ENCODE peak calls at places on chromosomes 11 and 22, in six cellular contexts. One of them, this sample, is unnamed.

GRCh38 chr11:13229136-13229535 is 48.5 kb upstream of the BMAL1 start:
- DNase-seq in activated CD4-positive, alpha-beta T cell treated with anti-CD3 and anti-CD28 coated beads, Interleukin-2, amount 50 U/mL, for 1 hour: no peak
- DNase-seq in cardiac fibroblast: no peak
- DNase-seq in adipocyte: no peak
- DNase-seq in Peyer's patch: no peak
- DNase-seq in effector CD4-positive, alpha-beta T cell: no peak
- DNase-seq in this sample: no peak

GRCh38 chr11:1619449-1619848 is 2.5 kb downstream of the KRTAP5-4 start:
- DNase-seq in effector CD4-positive, alpha-beta T cell: no peak
- DNase-seq in adipocyte: no peak
- DNase-seq in Peyer's patch: peak
- DNase-seq in activated CD4-positive, alpha-beta T cell treated with anti-CD3 and anti-CD28 coated beads, Interleukin-2, amount 50 U/mL, for 1 hour: no peak
- DNase-seq in cardiac fibroblast: no peak
- DNase-seq in this sample: no peak

GRCh38 chr22:36763576-36763975 is 12.3 kb downstream of the IFT27 start:
- DNase-seq in activated CD4-positive, alpha-beta T cell treated with anti-CD3 and anti-CD28 coated beads, Interleukin-2, amount 50 U/mL, for 1 hour: no peak
- DNase-seq in effector CD4-positive, alpha-beta T cell: no peak
- DNase-seq in Peyer's patch: peak
- DNase-seq in cardiac fibroblast: no peak
- DNase-seq in adipocyte: no peak
- DNase-seq in this sample: no peak

GRCh38 chr11:57466680-57467079 is 6.4 kb downstream of the RTN4RL2 start:
- DNase-seq in adipocyte: no peak
- DNase-seq in activated CD4-positive, alpha-beta T cell treated with anti-CD3 and anti-CD28 coated beads, Interleukin-2, amount 50 U/mL, for 1 hour: no peak
- DNase-seq in Peyer's patch: no peak
- DNase-seq in cardiac fibroblast: no peak
- DNase-seq in effector CD4-positive, alpha-beta T cell: no peak
- DNase-seq in this sample: no peak

GRCh38 chr11:45651841-45652745 is 13.3 kb downstream of the CHST1 start:
- DNase-seq in Peyer's patch: no peak
- DNase-seq in cardiac fibroblast: no peak
- DNase-seq in activated CD4-positive, alpha-beta T cell treated with anti-CD3 and anti-CD28 coated beads, Interleukin-2, amount 50 U/mL, for 1 hour: no peak
- DNase-seq in effector CD4-positive, alpha-beta T cell: no peak
- DNase-seq in adipocyte: no peak
- DNase-seq in this sample: no peak

GRCh38 chr11:9280655-9281301 is 15.6 kb upstream of the DENND5A start:
- DNase-seq in activated CD4-positive, alpha-beta T cell treated with anti-CD3 and anti-CD28 coated beads, Interleukin-2, amount 50 U/mL, for 1 hour: peak
- DNase-seq in Peyer's patch: no peak
- DNase-seq in adipocyte: peak
- DNase-seq in effector CD4-positive, alpha-beta T cell: no peak
- DNase-seq in cardiac fibroblast: peak
- DNase-seq in this sample: no peak

GRCh38 chr11:60500276-60500935 is 7.8 kb downstream of the MS4A12 start:
- DNase-seq in activated CD4-positive, alpha-beta T cell treated with anti-CD3 and anti-CD28 coated beads, Interleukin-2, amount 50 U/mL, for 1 hour: no peak
- DNase-seq in effector CD4-positive, alpha-beta T cell: no peak
- DNase-seq in cardiac fibroblast: no peak
- DNase-seq in Peyer's patch: no peak
- DNase-seq in adipocyte: no peak
- DNase-seq in this sample: no peak

GRCh38 chr11:112795142-112795815 is 165.9 kb upstream of the NCAM1 start:
- DNase-seq in activated CD4-positive, alpha-beta T cell treated with anti-CD3 and anti-CD28 coated beads, Interleukin-2, amount 50 U/mL, for 1 hour: no peak
- DNase-seq in cardiac fibroblast: peak
- DNase-seq in Peyer's patch: no peak
- DNase-seq in adipocyte: no peak
- DNase-seq in effector CD4-positive, alpha-beta T cell: no peak
- DNase-seq in this sample: no peak

GRCh38 chr11:125423247-125423849 is 72.7 kb downstream of the FEZ1 start:
- DNase-seq in Peyer's patch: no peak
- DNase-seq in activated CD4-positive, alpha-beta T cell treated with anti-CD3 and anti-CD28 coated beads, Interleukin-2, amount 50 U/mL, for 1 hour: no peak
- DNase-seq in cardiac fibroblast: no peak
- DNase-seq in effector CD4-positive, alpha-beta T cell: no peak
- DNase-seq in adipocyte: no peak
- DNase-seq in this sample: no peak

GRCh38 chr11:45147017-45147728 is 734 bp downstream of the PRDM11 start:
- DNase-seq in effector CD4-positive, alpha-beta T cell: peak
- DNase-seq in activated CD4-positive, alpha-beta T cell treated with anti-CD3 and anti-CD28 coated beads, Interleukin-2, amount 50 U/mL, for 1 hour: peak
- DNase-seq in Peyer's patch: peak
- DNase-seq in cardiac fibroblast: peak
- DNase-seq in adipocyte: peak
- DNase-seq in this sample: peak

GRCh38 chr11:112285918-112286317 is 25.3 kb upstream of the PLET1 start:
- DNase-seq in effector CD4-positive, alpha-beta T cell: no peak
- DNase-seq in Peyer's patch: no peak
- DNase-seq in cardiac fibroblast: peak
- DNase-seq in activated CD4-positive, alpha-beta T cell treated with anti-CD3 and anti-CD28 coated beads, Interleukin-2, amount 50 U/mL, for 1 hour: no peak
- DNase-seq in adipocyte: peak
- DNase-seq in this sample: no peak

GRCh38 chr11:64387916-64388315 is 29.0 kb downstream of the RPS6KA4 start:
- DNase-seq in activated CD4-positive, alpha-beta T cell treated with anti-CD3 and anti-CD28 coated beads, Interleukin-2, amount 50 U/mL, for 1 hour: no peak
- DNase-seq in adipocyte: no peak
- DNase-seq in Peyer's patch: no peak
- DNase-seq in cardiac fibroblast: no peak
- DNase-seq in effector CD4-positive, alpha-beta T cell: no peak
- DNase-seq in this sample: no peak

GRCh38 chr11:119338946-119339580 is 1.6 kb downstream of the C1QTNF5 start:
- DNase-seq in activated CD4-positive, alpha-beta T cell treated with anti-CD3 and anti-CD28 coated beads, Interleukin-2, amount 50 U/mL, for 1 hour: no peak
- DNase-seq in Peyer's patch: peak
- DNase-seq in adipocyte: peak
- DNase-seq in effector CD4-positive, alpha-beta T cell: no peak
- DNase-seq in cardiac fibroblast: no peak
- DNase-seq in this sample: no peak

GRCh38 chr11:86891020-86891419 is 64.2 kb downstream of the FZD4 start:
- DNase-seq in cardiac fibroblast: no peak
- DNase-seq in effector CD4-positive, alpha-beta T cell: no peak
- DNase-seq in Peyer's patch: no peak
- DNase-seq in activated CD4-positive, alpha-beta T cell treated with anti-CD3 and anti-CD28 coated beads, Interleukin-2, amount 50 U/mL, for 1 hour: no peak
- DNase-seq in adipocyte: no peak
- DNase-seq in this sample: no peak

GRCh38 chr11:47904048-47904447 is 55.9 kb upstream of the NUP160 start:
- DNase-seq in effector CD4-positive, alpha-beta T cell: no peak
- DNase-seq in activated CD4-positive, alpha-beta T cell treated with anti-CD3 and anti-CD28 coated beads, Interleukin-2, amount 50 U/mL, for 1 hour: no peak
- DNase-seq in adipocyte: no peak
- DNase-seq in cardiac fibroblast: no peak
- DNase-seq in Peyer's patch: no peak
- DNase-seq in this sample: no peak

GRCh38 chr11:1233351-1234053 is 10.6 kb downstream of the MUC5B start:
- DNase-seq in adipocyte: no peak
- DNase-seq in Peyer's patch: peak
- DNase-seq in cardiac fibroblast: no peak
- DNase-seq in activated CD4-positive, alpha-beta T cell treated with anti-CD3 and anti-CD28 coated beads, Interleukin-2, amount 50 U/mL, for 1 hour: no peak
- DNase-seq in effector CD4-positive, alpha-beta T cell: no peak
- DNase-seq in this sample: no peak

GRCh38 chr11:14636119-14636518 is 7.5 kb upstream of the PDE3B start:
- DNase-seq in activated CD4-positive, alpha-beta T cell treated with anti-CD3 and anti-CD28 coated beads, Interleukin-2, amount 50 U/mL, for 1 hour: no peak
- DNase-seq in Peyer's patch: no peak
- DNase-seq in cardiac fibroblast: no peak
- DNase-seq in adipocyte: no peak
- DNase-seq in effector CD4-positive, alpha-beta T cell: no peak
- DNase-seq in this sample: no peak

GRCh38 chr11:64694821-64695365 is 28.1 kb downstream of the NRXN2 start:
- DNase-seq in adipocyte: no peak
- DNase-seq in Peyer's patch: no peak
- DNase-seq in cardiac fibroblast: no peak
- DNase-seq in activated CD4-positive, alpha-beta T cell treated with anti-CD3 and anti-CD28 coated beads, Interleukin-2, amount 50 U/mL, for 1 hour: no peak
- DNase-seq in effector CD4-positive, alpha-beta T cell: no peak
- DNase-seq in this sample: no peak

GRCh38 chr11:73950869-73951710 is at the start of gene DNAJB13:
- DNase-seq in activated CD4-positive, alpha-beta T cell treated with anti-CD3 and anti-CD28 coated beads, Interleukin-2, amount 50 U/mL, for 1 hour: peak
- DNase-seq in effector CD4-positive, alpha-beta T cell: no peak
- DNase-seq in Peyer's patch: no peak
- DNase-seq in cardiac fibroblast: peak
- DNase-seq in adipocyte: peak
- DNase-seq in this sample: no peak

GRCh38 chr11:725624-726202 is 19.7 kb downstream of the EPS8L2 start:
- DNase-seq in Peyer's patch: peak
- DNase-seq in effector CD4-positive, alpha-beta T cell: no peak
- DNase-seq in activated CD4-positive, alpha-beta T cell treated with anti-CD3 and anti-CD28 coated beads, Interleukin-2, amount 50 U/mL, for 1 hour: no peak
- DNase-seq in cardiac fibroblast: no peak
- DNase-seq in adipocyte: no peak
- DNase-seq in this sample: no peak

GRCh38 chr22:35708453-35708852 is 9.2 kb upstream of the APOL5 start:
- DNase-seq in Peyer's patch: no peak
- DNase-seq in activated CD4-positive, alpha-beta T cell treated with anti-CD3 and anti-CD28 coated beads, Interleukin-2, amount 50 U/mL, for 1 hour: no peak
- DNase-seq in effector CD4-positive, alpha-beta T cell: no peak
- DNase-seq in adipocyte: no peak
- DNase-seq in cardiac fibroblast: peak
- DNase-seq in this sample: no peak

GRCh38 chr11:110908401-110909106 is 196.3 kb upstream of the ARHGAP20 start:
- DNase-seq in cardiac fibroblast: peak
- DNase-seq in adipocyte: peak
- DNase-seq in effector CD4-positive, alpha-beta T cell: no peak
- DNase-seq in activated CD4-positive, alpha-beta T cell treated with anti-CD3 and anti-CD28 coated beads, Interleukin-2, amount 50 U/mL, for 1 hour: no peak
- DNase-seq in Peyer's patch: no peak
- DNase-seq in this sample: no peak

GRCh38 chr11:44964526-44965209 is 14.0 kb upstream of the TP53I11 start:
- DNase-seq in effector CD4-positive, alpha-beta T cell: no peak
- DNase-seq in activated CD4-positive, alpha-beta T cell treated with anti-CD3 and anti-CD28 coated beads, Interleukin-2, amount 50 U/mL, for 1 hour: no peak
- DNase-seq in adipocyte: peak
- DNase-seq in cardiac fibroblast: no peak
- DNase-seq in Peyer's patch: no peak
- DNase-seq in this sample: no peak

GRCh38 chr11:128105950-128106349 is 481.4 kb downstream of the ETS1 start:
- DNase-seq in cardiac fibroblast: no peak
- DNase-seq in Peyer's patch: no peak
- DNase-seq in effector CD4-positive, alpha-beta T cell: no peak
- DNase-seq in activated CD4-positive, alpha-beta T cell treated with anti-CD3 and anti-CD28 coated beads, Interleukin-2, amount 50 U/mL, for 1 hour: no peak
- DNase-seq in adipocyte: no peak
- DNase-seq in this sample: no peak

GRCh38 chr22:48486163-48486957 is 1341.3 kb downstream of the BRD1 start:
- DNase-seq in adipocyte: no peak
- DNase-seq in effector CD4-positive, alpha-beta T cell: no peak
- DNase-seq in cardiac fibroblast: no peak
- DNase-seq in activated CD4-positive, alpha-beta T cell treated with anti-CD3 and anti-CD28 coated beads, Interleukin-2, amount 50 U/mL, for 1 hour: no peak
- DNase-seq in Peyer's patch: peak
- DNase-seq in this sample: no peak

GRCh38 chr11:61609970-61610347 is 29.1 kb upstream of the SYT7 start:
- DNase-seq in cardiac fibroblast: no peak
- DNase-seq in Peyer's patch: no peak
- DNase-seq in activated CD4-positive, alpha-beta T cell treated with anti-CD3 and anti-CD28 coated beads, Interleukin-2, amount 50 U/mL, for 1 hour: no peak
- DNase-seq in adipocyte: no peak
- DNase-seq in effector CD4-positive, alpha-beta T cell: no peak
- DNase-seq in this sample: no peak

GRCh38 chr11:15629690-15630321 is 515.1 kb downstream of the INSC start:
- DNase-seq in cardiac fibroblast: no peak
- DNase-seq in Peyer's patch: no peak
- DNase-seq in activated CD4-positive, alpha-beta T cell treated with anti-CD3 and anti-CD28 coated beads, Interleukin-2, amount 50 U/mL, for 1 hour: no peak
- DNase-seq in effector CD4-positive, alpha-beta T cell: no peak
- DNase-seq in adipocyte: peak
- DNase-seq in this sample: no peak

GRCh38 chr11:118923721-118924587 is 1.8 kb downstream of the BCL9L start:
- DNase-seq in activated CD4-positive, alpha-beta T cell treated with anti-CD3 and anti-CD28 coated beads, Interleukin-2, amount 50 U/mL, for 1 hour: no peak
- DNase-seq in cardiac fibroblast: no peak
- DNase-seq in effector CD4-positive, alpha-beta T cell: no peak
- DNase-seq in Peyer's patch: peak
- DNase-seq in adipocyte: peak
- DNase-seq in this sample: no peak

GRCh38 chr11:132024587-132025295 is 654.3 kb downstream of the NTM start:
- DNase-seq in cardiac fibroblast: peak
- DNase-seq in effector CD4-positive, alpha-beta T cell: no peak
- DNase-seq in adipocyte: peak
- DNase-seq in activated CD4-positive, alpha-beta T cell treated with anti-CD3 and anti-CD28 coated beads, Interleukin-2, amount 50 U/mL, for 1 hour: no peak
- DNase-seq in Peyer's patch: no peak
- DNase-seq in this sample: no peak

GRCh38 chr11:1920909-1921575 is 1.5 kb downstream of the TNNT3 start:
- DNase-seq in effector CD4-positive, alpha-beta T cell: no peak
- DNase-seq in adipocyte: no peak
- DNase-seq in Peyer's patch: peak
- DNase-seq in activated CD4-positive, alpha-beta T cell treated with anti-CD3 and anti-CD28 coated beads, Interleukin-2, amount 50 U/mL, for 1 hour: no peak
- DNase-seq in cardiac fibroblast: no peak
- DNase-seq in this sample: no peak

GRCh38 chr11:71284525-71285092 is 32.2 kb upstream of the SHANK2 start:
- DNase-seq in activated CD4-positive, alpha-beta T cell treated with anti-CD3 and anti-CD28 coated beads, Interleukin-2, amount 50 U/mL, for 1 hour: no peak
- DNase-seq in adipocyte: no peak
- DNase-seq in Peyer's patch: no peak
- DNase-seq in cardiac fibroblast: no peak
- DNase-seq in effector CD4-positive, alpha-beta T cell: no peak
- DNase-seq in this sample: no peak

GRCh38 chr11:24198458-24198857 is 298.4 kb upstream of the LUZP2 start:
- DNase-seq in activated CD4-positive, alpha-beta T cell treated with anti-CD3 and anti-CD28 coated beads, Interleukin-2, amount 50 U/mL, for 1 hour: no peak
- DNase-seq in cardiac fibroblast: no peak
- DNase-seq in adipocyte: peak
- DNase-seq in effector CD4-positive, alpha-beta T cell: no peak
- DNase-seq in Peyer's patch: no peak
- DNase-seq in this sample: no peak

GRCh38 chr11:112784323-112785073 is 176.7 kb upstream of the NCAM1 start:
- DNase-seq in adipocyte: no peak
- DNase-seq in cardiac fibroblast: peak
- DNase-seq in activated CD4-positive, alpha-beta T cell treated with anti-CD3 and anti-CD28 coated beads, Interleukin-2, amount 50 U/mL, for 1 hour: no peak
- DNase-seq in Peyer's patch: no peak
- DNase-seq in effector CD4-positive, alpha-beta T cell: no peak
- DNase-seq in this sample: no peak

GRCh38 chr11:124644426-124645280 is 22.0 kb downstream of the TBRG1 start:
- DNase-seq in adipocyte: peak
- DNase-seq in effector CD4-positive, alpha-beta T cell: no peak
- DNase-seq in activated CD4-positive, alpha-beta T cell treated with anti-CD3 and anti-CD28 coated beads, Interleukin-2, amount 50 U/mL, for 1 hour: peak
- DNase-seq in cardiac fibroblast: peak
- DNase-seq in Peyer's patch: peak
- DNase-seq in this sample: peak

GRCh38 chr11:117221775-117222517 is 9.9 kb downstream of the PCSK7 start:
- DNase-seq in cardiac fibroblast: peak
- DNase-seq in activated CD4-positive, alpha-beta T cell treated with anti-CD3 and anti-CD28 coated beads, Interleukin-2, amount 50 U/mL, for 1 hour: no peak
- DNase-seq in effector CD4-positive, alpha-beta T cell: no peak
- DNase-seq in adipocyte: peak
- DNase-seq in Peyer's patch: peak
- DNase-seq in this sample: no peak

GRCh38 chr22:36546092-36546804 is 17.3 kb upstream of the EIF3D start:
- DNase-seq in Peyer's patch: no peak
- DNase-seq in effector CD4-positive, alpha-beta T cell: no peak
- DNase-seq in cardiac fibroblast: peak
- DNase-seq in activated CD4-positive, alpha-beta T cell treated with anti-CD3 and anti-CD28 coated beads, Interleukin-2, amount 50 U/mL, for 1 hour: peak
- DNase-seq in adipocyte: peak
- DNase-seq in this sample: peak

GRCh38 chr22:35191412-35191811 is 65.9 kb upstream of the HMGXB4 start:
- DNase-seq in cardiac fibroblast: peak
- DNase-seq in effector CD4-positive, alpha-beta T cell: no peak
- DNase-seq in Peyer's patch: no peak
- DNase-seq in activated CD4-positive, alpha-beta T cell treated with anti-CD3 and anti-CD28 coated beads, Interleukin-2, amount 50 U/mL, for 1 hour: no peak
- DNase-seq in adipocyte: peak
- DNase-seq in this sample: no peak

GRCh38 chr11:102330226-102330625 is 12.9 kb downstream of the BIRC3 start:
- DNase-seq in activated CD4-positive, alpha-beta T cell treated with anti-CD3 and anti-CD28 coated beads, Interleukin-2, amount 50 U/mL, for 1 hour: no peak
- DNase-seq in adipocyte: no peak
- DNase-seq in effector CD4-positive, alpha-beta T cell: no peak
- DNase-seq in Peyer's patch: no peak
- DNase-seq in cardiac fibroblast: no peak
- DNase-seq in this sample: no peak

GRCh38 chr11:67316882-67317364 is 13.6 kb downstream of the SSH3 start:
- DNase-seq in effector CD4-positive, alpha-beta T cell: no peak
- DNase-seq in activated CD4-positive, alpha-beta T cell treated with anti-CD3 and anti-CD28 coated beads, Interleukin-2, amount 50 U/mL, for 1 hour: no peak
- DNase-seq in adipocyte: no peak
- DNase-seq in cardiac fibroblast: no peak
- DNase-seq in Peyer's patch: no peak
- DNase-seq in this sample: no peak